ENCODE peak calls at places on chromosomes 5 and 9, in seven cellular contexts. N is SK-N-SH, H is HCT116, X is GM12878, E is HepG2, L is H1, J is K562. D is an unnamed sample.

GRCh38 chr5:80921026-80921425 is 39.1 kb upstream of the RASGRF2 start:
- DNase-seq in H (no peak), L (no peak), J (no peak), N (no peak), X (no peak), E (peak), D (no peak)

GRCh38 chr5:177452688-177453638 is 6.3 kb downstream of the PRR7 start:
- DNase-seq in E (no peak), H (no peak), J (no peak), X (no peak), N (peak), L (no peak), D (no peak)

GRCh38 chr5:78984020-78984610 is 995 bp downstream of the ARSB start:
- DNase-seq in H (no peak), X (no peak), J (no peak), E (peak), N (peak), L (no peak), D (no peak)

GRCh38 chr9:16970321-16970720 is 99.9 kb upstream of the BNC2 start:
- DNase-seq in X (no peak), L (no peak), J (no peak), E (no peak), N (no peak), H (no peak), D (no peak)

GRCh38 chr5:109558952-109559351 is 130.8 kb upstream of the MAN2A1 start:
- DNase-seq in X (no peak), H (no peak), N (no peak), L (no peak), J (no peak), E (no peak), D (no peak)

GRCh38 chr5:174073088-174073487 is 27.6 kb downstream of the NSG2 start:
- DNase-seq in N (no peak), E (no peak), L (no peak), H (no peak), J (no peak), X (no peak), D (no peak)

GRCh38 chr5:146345578-146346366 is 7.1 kb downstream of the POU4F3 start:
- DNase-seq in N (peak), E (no peak), X (no peak), L (no peak), H (no peak), J (no peak), D (no peak)

GRCh38 chr5:29614202-29614601 is 1579.3 kb upstream of the CDH6 start:
- DNase-seq in E (no peak), X (no peak), H (no peak), J (no peak), L (no peak), N (no peak), D (no peak)

GRCh38 chr5:130037905-130038304 is 133.6 kb downstream of the CHSY3 start:
- DNase-seq in H (no peak), X (no peak), N (no peak), L (no peak), E (no peak), J (no peak), D (no peak)

GRCh38 chr9:112112519-112112918 is 62.6 kb downstream of the SUSD1 start:
- DNase-seq in E (no peak), J (no peak), X (no peak), H (peak), L (no peak), N (no peak), D (no peak)

GRCh38 chr9:87428659-87429058 is 69.0 kb upstream of the DAPK1 start:
- DNase-seq in N (no peak), X (no peak), E (no peak), H (no peak), J (no peak), L (no peak), D (peak)

GRCh38 chr5:8188874-8189588 is 320.1 kb downstream of the MTRR start:
- DNase-seq in J (no peak), E (no peak), N (no peak), X (no peak), H (no peak), L (no peak), D (peak)

GRCh38 chr9:111728617-111729366 is 65.9 kb downstream of the SHOC1 start:
- DNase-seq in L (no peak), X (no peak), N (no peak), E (peak), H (peak), J (no peak), D (peak)

GRCh38 chr9:76298497-76299144 is 95.6 kb downstream of the RFK start:
- DNase-seq in E (no peak), L (no peak), J (no peak), N (no peak), X (no peak), H (no peak), D (no peak)

GRCh38 chr5:17918373-17919104 is 284.3 kb downstream of the TAF11L14 start:
- DNase-seq in X (no peak), J (no peak), L (peak), E (no peak), N (no peak), H (no peak), D (no peak)

GRCh38 chr9:14344846-14345585 is 31.1 kb upstream of the NFIB start:
- DNase-seq in H (no peak), X (no peak), E (no peak), L (no peak), N (no peak), J (no peak), D (no peak)

GRCh38 chr5:88081877-88082276 is 186.8 kb downstream of the TMEM161B start:
- DNase-seq in N (no peak), E (no peak), J (no peak), H (no peak), X (no peak), L (no peak), D (no peak)

GRCh38 chr5:59759600-59760357 is 133.7 kb downstream of the PDE4D start:
- DNase-seq in X (no peak), J (no peak), E (no peak), H (no peak), N (no peak), L (no peak), D (no peak)

GRCh38 chr5:43034591-43034968 is 5.5 kb downstream of the ANXA2R start:
- DNase-seq in X (no peak), N (no peak), H (no peak), E (no peak), L (no peak), J (no peak), D (no peak)

GRCh38 chr9:34496149-34496712 is 26.6 kb downstream of the ENHO start:
- DNase-seq in H (peak), X (no peak), N (no peak), J (no peak), E (no peak), L (no peak), D (no peak)

GRCh38 chr5:1792842-1793266 is 6.8 kb downstream of the MRPL36 start:
- DNase-seq in J (no peak), N (no peak), E (no peak), X (peak), L (no peak), H (no peak), D (no peak)

GRCh38 chr9:4365055-4365454 is 65.2 kb upstream of the GLIS3 start:
- DNase-seq in J (no peak), N (no peak), H (no peak), E (no peak), L (no peak), X (no peak), D (no peak)

GRCh38 chr9:133782157-133783130 is 44.3 kb upstream of the SARDH start:
- DNase-seq in L (no peak), E (peak), J (peak), H (peak), X (peak), N (peak), D (peak)

GRCh38 chr9:14221119-14221518 is 92.8 kb downstream of the NFIB start:
- DNase-seq in J (no peak), H (no peak), X (no peak), E (no peak), N (no peak), L (no peak), D (no peak)

GRCh38 chr5:42950466-42951168 is 89.5 kb downstream of the ANXA2R start:
- DNase-seq in N (peak), E (no peak), H (peak), J (peak), L (no peak), X (peak), D (peak)

GRCh38 chr5:65923339-65923738 is 3.0 kb upstream of the ERBIN start:
- DNase-seq in E (no peak), N (no peak), H (peak), X (no peak), L (no peak), J (no peak), D (no peak)
- TF ChIP-seq JUND in E (no peak), N (no peak), H (peak), X (no peak), L (no peak), J (no peak), D (no peak)

GRCh38 chr5:144368556-144368955 is 197.9 kb downstream of the KCTD16 start:
- DNase-seq in E (no peak), X (no peak), H (no peak), N (no peak), J (no peak), L (no peak), D (no peak)
- TF ChIP-seq JUND in E (no peak), X (no peak), H (no peak), N (no peak), J (no peak), L (no peak), D (no peak)

DNA sequence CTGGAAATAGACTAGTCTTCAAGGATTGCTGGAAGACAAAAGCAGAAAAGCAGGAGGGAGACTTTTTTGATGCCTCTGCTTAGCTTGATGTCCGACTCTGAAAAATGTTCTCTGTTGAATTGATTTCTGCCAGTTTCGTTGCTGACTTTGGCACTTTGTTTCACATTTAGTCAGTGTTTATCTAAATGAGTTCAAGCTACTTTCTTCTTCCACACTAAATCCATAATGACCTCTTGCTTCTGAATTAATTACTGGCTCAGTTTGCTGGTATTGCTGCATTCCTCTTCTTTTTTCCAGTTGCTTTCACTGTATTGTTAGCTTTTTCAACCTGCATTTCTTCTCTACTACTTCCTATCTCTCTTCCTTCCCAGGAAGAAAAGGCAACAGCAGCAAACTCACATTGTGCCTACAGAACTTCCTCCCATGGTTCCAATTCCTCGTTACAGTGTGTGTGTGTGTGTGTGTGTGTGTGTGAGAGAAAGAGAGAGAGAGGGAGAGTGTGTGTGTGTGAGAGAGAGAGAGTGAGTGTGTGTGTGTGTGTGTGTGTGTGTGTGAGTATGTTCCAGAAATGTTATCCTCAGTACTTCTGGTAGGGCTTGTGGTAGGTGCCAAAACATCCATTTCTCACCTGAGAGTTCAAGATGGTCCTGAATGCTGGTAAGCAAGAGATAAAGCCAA is 234.8 kb downstream of the CSNK1G3 start:
- DNase-seq in X (no peak), N (no peak), L (no peak), J (no peak), H (no peak), E (no peak), D (no peak)
- TF ChIP-seq JUND in X (no peak), N (no peak), L (no peak), J (no peak), H (no peak), E (no peak), D (no peak)

GRCh38 chr5:128093368-128093767 is 9.8 kb downstream of the SLC12A2 start:
- DNase-seq in H (no peak), N (no peak), J (no peak), E (no peak), L (no peak), X (no peak), D (no peak)
- TF ChIP-seq JUND in H (no peak), N (no peak), J (no peak), E (no peak), L (no peak), X (no peak), D (no peak)